ENCODE peak calls at places on chromosomes 16 and 17, in nine cellular contexts. One of them, this sample, is unnamed.

GRCh38 chr17:38712593-38712992 is 7.5 kb downstream of the MLLT6 start:
- DNase-seq in coronary artery: no peak
- DNase-seq in neural progenitor cell: no peak
- DNase-seq in HCT116: no peak
- DNase-seq in OCI-LY7: no peak
- DNase-seq in AG10803: no peak
- DNase-seq in tibial artery: no peak
- DNase-seq in body of pancreas: no peak
- DNase-seq in fibroblast of lung: no peak
- DNase-seq in this sample: no peak

GRCh38 chr16:88957887-88958577 is 19.0 kb downstream of the CBFA2T3 start:
- DNase-seq in coronary artery: no peak
- DNase-seq in neural progenitor cell: no peak
- DNase-seq in HCT116: no peak
- DNase-seq in OCI-LY7: no peak
- DNase-seq in AG10803: no peak
- DNase-seq in tibial artery: no peak
- DNase-seq in body of pancreas: no peak
- DNase-seq in fibroblast of lung: no peak
- DNase-seq in this sample: no peak

GRCh38 chr16:3662601-3663000 is 8.1 kb downstream of the DNASE1 start:
- DNase-seq in coronary artery: no peak
- DNase-seq in neural progenitor cell: no peak
- DNase-seq in HCT116: no peak
- DNase-seq in OCI-LY7: no peak
- DNase-seq in AG10803: no peak
- DNase-seq in tibial artery: no peak
- DNase-seq in body of pancreas: no peak
- DNase-seq in fibroblast of lung: no peak
- DNase-seq in this sample: no peak

GRCh38 chr17:74901353-74902145 is 8.1 kb upstream of the FADS6 start:
- DNase-seq in coronary artery: no peak
- DNase-seq in neural progenitor cell: no peak
- DNase-seq in HCT116: no peak
- DNase-seq in OCI-LY7: no peak
- DNase-seq in AG10803: no peak
- DNase-seq in tibial artery: no peak
- DNase-seq in body of pancreas: no peak
- DNase-seq in fibroblast of lung: no peak
- DNase-seq in this sample: no peak

GRCh38 chr17:19579867-19580565 is 46.4 kb downstream of the SLC47A1 start:
- DNase-seq in coronary artery: no peak
- DNase-seq in neural progenitor cell: peak; percentile 23
- DNase-seq in HCT116: no peak
- DNase-seq in OCI-LY7: no peak
- DNase-seq in AG10803: no peak
- DNase-seq in tibial artery: no peak
- DNase-seq in body of pancreas: no peak
- DNase-seq in fibroblast of lung: no peak
- DNase-seq in this sample: no peak

GRCh38 chr16:23081675-23082119 is 67.6 kb downstream of the USP31 start:
- DNase-seq in coronary artery: no peak
- DNase-seq in neural progenitor cell: no peak
- DNase-seq in HCT116: no peak
- DNase-seq in OCI-LY7: no peak
- DNase-seq in AG10803: peak; percentile 83
- DNase-seq in tibial artery: no peak
- DNase-seq in body of pancreas: no peak
- DNase-seq in fibroblast of lung: no peak
- DNase-seq in this sample: peak; percentile 7

GRCh38 chr17:65763786-65764185 is 202.3 kb upstream of the AXIN2 start:
- DNase-seq in coronary artery: no peak
- DNase-seq in neural progenitor cell: no peak
- DNase-seq in HCT116: no peak
- DNase-seq in OCI-LY7: no peak
- DNase-seq in AG10803: no peak
- DNase-seq in tibial artery: no peak
- DNase-seq in body of pancreas: no peak
- DNase-seq in fibroblast of lung: no peak
- DNase-seq in this sample: no peak

GRCh38 chr17:3583456-3583855 is 25.8 kb downstream of the TRPV1 start:
- DNase-seq in coronary artery: no peak
- DNase-seq in neural progenitor cell: no peak
- DNase-seq in HCT116: no peak
- DNase-seq in OCI-LY7: no peak
- DNase-seq in AG10803: no peak
- DNase-seq in tibial artery: no peak
- DNase-seq in body of pancreas: no peak
- DNase-seq in fibroblast of lung: no peak
- DNase-seq in this sample: no peak

GRCh38 chr16:81318711-81319110 is 3.9 kb downstream of the GAN start:
- DNase-seq in coronary artery: no peak
- DNase-seq in neural progenitor cell: peak; percentile 2
- DNase-seq in HCT116: no peak
- DNase-seq in OCI-LY7: no peak
- DNase-seq in AG10803: no peak
- DNase-seq in tibial artery: no peak
- DNase-seq in body of pancreas: no peak
- DNase-seq in fibroblast of lung: no peak
- DNase-seq in this sample: no peak

GRCh38 chr16:61500851-61501250 is 535.4 kb downstream of the CDH8 start:
- DNase-seq in coronary artery: no peak
- DNase-seq in neural progenitor cell: no peak
- DNase-seq in HCT116: no peak
- DNase-seq in OCI-LY7: no peak
- DNase-seq in AG10803: no peak
- DNase-seq in tibial artery: no peak
- DNase-seq in body of pancreas: no peak
- DNase-seq in fibroblast of lung: no peak
- DNase-seq in this sample: no peak

GRCh38 chr16:55257971-55258613 is 65.9 kb upstream of the IRX6 start:
- DNase-seq in coronary artery: no peak
- DNase-seq in neural progenitor cell: peak; percentile 79
- DNase-seq in HCT116: peak; percentile 58
- DNase-seq in OCI-LY7: peak; percentile 51
- DNase-seq in AG10803: peak; percentile 71
- DNase-seq in tibial artery: peak; percentile 69
- DNase-seq in body of pancreas: peak; percentile 78
- DNase-seq in fibroblast of lung: peak; percentile 21
- DNase-seq in this sample: peak; percentile 34

GRCh38 chr17:15368605-15369004 is 27.2 kb upstream of the TEKT3 start:
- DNase-seq in coronary artery: no peak
- DNase-seq in neural progenitor cell: no peak
- DNase-seq in HCT116: no peak
- DNase-seq in OCI-LY7: no peak
- DNase-seq in AG10803: no peak
- DNase-seq in tibial artery: no peak
- DNase-seq in body of pancreas: no peak
- DNase-seq in fibroblast of lung: no peak
- DNase-seq in this sample: no peak

GRCh38 chr17:50938821-50939541 is 72.8 kb upstream of the TOB1 start:
- DNase-seq in coronary artery: no peak
- DNase-seq in neural progenitor cell: no peak
- DNase-seq in HCT116: no peak
- DNase-seq in OCI-LY7: no peak
- DNase-seq in AG10803: no peak
- DNase-seq in tibial artery: no peak
- DNase-seq in body of pancreas: no peak
- DNase-seq in fibroblast of lung: no peak
- DNase-seq in this sample: no peak

GRCh38 chr17:77488531-77489238 is 347.9 kb downstream of the SEC14L1 start:
- DNase-seq in coronary artery: no peak
- DNase-seq in neural progenitor cell: no peak
- DNase-seq in HCT116: no peak
- DNase-seq in OCI-LY7: no peak
- DNase-seq in AG10803: no peak
- DNase-seq in tibial artery: no peak
- DNase-seq in body of pancreas: no peak
- DNase-seq in fibroblast of lung: no peak
- DNase-seq in this sample: no peak

GRCh38 chr17:27878776-27879562 is 14.2 kb downstream of the LYRM9 start:
- DNase-seq in coronary artery: no peak
- DNase-seq in neural progenitor cell: no peak
- DNase-seq in HCT116: no peak
- DNase-seq in OCI-LY7: no peak
- DNase-seq in AG10803: no peak
- DNase-seq in tibial artery: no peak
- DNase-seq in body of pancreas: no peak
- DNase-seq in fibroblast of lung: peak; percentile 9
- DNase-seq in this sample: no peak

GRCh38 chr17:75927286-75927922 is 13.4 kb downstream of the FBF1 start:
- DNase-seq in coronary artery: no peak
- DNase-seq in neural progenitor cell: peak; percentile 23
- DNase-seq in HCT116: peak; percentile 46
- DNase-seq in OCI-LY7: peak; percentile 74
- DNase-seq in AG10803: peak; percentile 13
- DNase-seq in tibial artery: no peak
- DNase-seq in body of pancreas: no peak
- DNase-seq in fibroblast of lung: peak; percentile 15
- DNase-seq in this sample: peak; percentile 45
- TF ChIP-seq CTCF in coronary artery: no peak
- TF ChIP-seq CTCF in neural progenitor cell: peak; percentile 50
- TF ChIP-seq CTCF in HCT116: peak; percentile 50
- TF ChIP-seq CTCF in OCI-LY7: peak; percentile 79
- TF ChIP-seq CTCF in AG10803: peak; percentile 29
- TF ChIP-seq CTCF in tibial artery: no peak
- TF ChIP-seq CTCF in body of pancreas: no peak
- TF ChIP-seq CTCF in fibroblast of lung: no peak
- TF ChIP-seq CTCF in this sample: peak; percentile 16

DNA sequence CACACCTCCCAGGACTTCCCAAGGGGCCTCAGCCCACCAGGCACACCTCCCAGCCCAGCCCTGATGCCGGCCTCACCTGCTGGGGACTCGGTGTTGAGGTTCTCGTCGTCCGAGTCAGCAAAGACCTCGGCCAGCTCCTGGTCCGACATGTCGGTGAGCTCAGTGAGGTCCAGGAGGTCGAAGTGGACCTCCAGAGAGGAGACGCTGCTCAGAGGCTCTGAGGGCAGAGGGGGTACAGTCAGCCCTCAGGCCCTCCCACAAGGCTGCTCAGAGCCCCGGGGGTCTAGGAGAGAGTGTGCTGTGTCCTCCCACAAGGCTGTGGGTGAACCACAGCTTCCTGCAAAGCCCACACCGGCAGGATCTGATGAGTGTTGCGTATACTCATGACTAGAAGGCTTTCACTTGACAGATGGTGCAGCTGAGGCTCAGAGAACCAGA is 10.5 kb downstream of the DBNDD1 start:
- DNase-seq in coronary artery: no peak
- DNase-seq in neural progenitor cell: no peak
- DNase-seq in HCT116: no peak
- DNase-seq in OCI-LY7: peak; percentile 81
- DNase-seq in AG10803: no peak
- DNase-seq in tibial artery: no peak
- DNase-seq in body of pancreas: no peak
- DNase-seq in fibroblast of lung: no peak
- DNase-seq in this sample: no peak
- H3K4me3 ChIP-seq in coronary artery: no peak overlapping the region
- H3K4me3 ChIP-seq in neural progenitor cell: no peak overlapping the region
- H3K4me3 ChIP-seq in HCT116: no peak overlapping the region
- H3K4me3 ChIP-seq in OCI-LY7: peak overlapping the region; percentile 37
- H3K4me3 ChIP-seq in AG10803: no peak overlapping the region
- H3K4me3 ChIP-seq in tibial artery: no peak overlapping the region
- H3K4me3 ChIP-seq in body of pancreas: no peak overlapping the region
- H3K4me3 ChIP-seq in fibroblast of lung: no peak overlapping the region
- H3K4me3 ChIP-seq in this sample: no peak overlapping the region

GRCh38 chr16:84940670-84941551 is 70.4 kb downstream of the ZDHHC7 start:
- DNase-seq in coronary artery: no peak
- DNase-seq in neural progenitor cell: no peak
- DNase-seq in HCT116: no peak
- DNase-seq in OCI-LY7: no peak
- DNase-seq in AG10803: peak; percentile 79
- DNase-seq in tibial artery: no peak
- DNase-seq in body of pancreas: no peak
- DNase-seq in fibroblast of lung: peak; percentile 49
- DNase-seq in this sample: peak; percentile 84
- TF ChIP-seq CTCF in coronary artery: no peak
- TF ChIP-seq CTCF in neural progenitor cell: no peak
- TF ChIP-seq CTCF in HCT116: no peak
- TF ChIP-seq CTCF in OCI-LY7: no peak
- TF ChIP-seq CTCF in AG10803: peak; percentile 34
- TF ChIP-seq CTCF in tibial artery: no peak
- TF ChIP-seq CTCF in body of pancreas: no peak
- TF ChIP-seq CTCF in fibroblast of lung: no peak
- TF ChIP-seq CTCF in this sample: peak; percentile 17

DNA sequence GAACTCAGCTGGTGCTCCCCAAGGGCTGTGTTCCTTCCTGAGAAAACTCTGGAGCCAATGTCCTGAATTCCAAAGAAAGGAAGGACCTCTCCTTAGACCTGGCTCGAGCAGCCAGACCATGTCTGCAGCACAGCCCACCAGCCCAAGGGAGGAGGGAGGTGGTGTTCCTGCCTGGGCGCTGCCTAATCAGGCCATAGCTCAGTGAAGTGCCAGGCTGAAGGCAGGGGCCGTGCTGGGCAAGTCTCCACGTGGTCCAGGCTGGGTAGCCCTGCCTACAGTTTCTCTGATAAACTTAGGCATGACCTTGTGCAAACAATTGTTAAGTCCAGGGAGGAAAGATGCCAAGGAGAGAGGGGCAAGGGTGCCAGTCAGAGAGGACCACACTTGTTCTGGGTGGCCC is 76.8 kb downstream of the MPRIP start:
- DNase-seq in coronary artery: no peak
- DNase-seq in neural progenitor cell: no peak
- DNase-seq in HCT116: no peak
- DNase-seq in OCI-LY7: no peak
- DNase-seq in AG10803: no peak
- DNase-seq in tibial artery: no peak
- DNase-seq in body of pancreas: peak; percentile 40
- DNase-seq in fibroblast of lung: no peak
- DNase-seq in this sample: no peak
- H3K4me3 ChIP-seq in coronary artery: no peak overlapping the region
- H3K4me3 ChIP-seq in neural progenitor cell: no peak overlapping the region
- H3K4me3 ChIP-seq in HCT116: no peak overlapping the region
- H3K4me3 ChIP-seq in OCI-LY7: no peak overlapping the region
- H3K4me3 ChIP-seq in AG10803: no peak overlapping the region
- H3K4me3 ChIP-seq in tibial artery: no peak overlapping the region
- H3K4me3 ChIP-seq in body of pancreas: no peak overlapping the region
- H3K4me3 ChIP-seq in fibroblast of lung: no peak overlapping the region
- H3K4me3 ChIP-seq in this sample: no peak overlapping the region

GRCh38 chr17:7572588-7573323 is 6.7 kb upstream of the CD68 start:
- DNase-seq in coronary artery: peak; percentile 100
- DNase-seq in neural progenitor cell: peak; percentile 99
- DNase-seq in HCT116: peak; percentile 98
- DNase-seq in OCI-LY7: peak; percentile 99
- DNase-seq in AG10803: peak; percentile 100
- DNase-seq in tibial artery: peak; percentile 100
- DNase-seq in body of pancreas: peak; percentile 100
- DNase-seq in fibroblast of lung: peak; percentile 99
- DNase-seq in this sample: peak; percentile 100
- TF ChIP-seq CTCF in coronary artery: no peak
- TF ChIP-seq CTCF in neural progenitor cell: no peak
- TF ChIP-seq CTCF in HCT116: no peak
- TF ChIP-seq CTCF in OCI-LY7: no peak
- TF ChIP-seq CTCF in AG10803: no peak
- TF ChIP-seq CTCF in tibial artery: no peak
- TF ChIP-seq CTCF in body of pancreas: no peak
- TF ChIP-seq CTCF in fibroblast of lung: no peak
- TF ChIP-seq CTCF in this sample: no peak

DNA sequence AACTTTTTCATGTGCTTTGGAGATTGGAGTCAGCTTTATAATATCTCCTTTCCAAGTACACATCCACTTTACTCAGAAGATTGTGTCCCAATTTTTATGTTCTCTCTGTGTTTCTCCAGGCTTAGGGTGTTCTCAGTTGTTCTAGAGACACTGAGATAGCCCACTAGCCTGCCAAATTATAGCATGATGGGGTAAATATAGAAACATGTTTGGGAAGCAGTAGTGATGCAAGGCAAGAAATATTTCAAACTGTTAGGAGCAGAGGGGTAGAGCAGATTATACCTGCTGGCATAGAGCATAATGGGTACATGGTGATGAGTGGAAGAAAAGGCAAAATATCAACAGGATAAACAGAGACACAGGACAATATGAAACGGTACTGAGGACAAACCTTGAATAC is 12.4 kb downstream of the SLFN11 start:
- DNase-seq in coronary artery: no peak
- DNase-seq in neural progenitor cell: no peak
- DNase-seq in HCT116: no peak
- DNase-seq in OCI-LY7: no peak
- DNase-seq in AG10803: no peak
- DNase-seq in tibial artery: no peak
- DNase-seq in body of pancreas: no peak
- DNase-seq in fibroblast of lung: no peak
- DNase-seq in this sample: no peak
- H3K4me3 ChIP-seq in coronary artery: no peak overlapping the region
- H3K4me3 ChIP-seq in neural progenitor cell: no peak overlapping the region
- H3K4me3 ChIP-seq in HCT116: no peak overlapping the region
- H3K4me3 ChIP-seq in OCI-LY7: no peak overlapping the region
- H3K4me3 ChIP-seq in AG10803: no peak overlapping the region
- H3K4me3 ChIP-seq in tibial artery: no peak overlapping the region
- H3K4me3 ChIP-seq in body of pancreas: no peak overlapping the region
- H3K4me3 ChIP-seq in fibroblast of lung: no peak overlapping the region
- H3K4me3 ChIP-seq in this sample: no peak overlapping the region

This sample was measured in fibroblast of villous mesenchyme.